ENCODE peak calls at places on chromosomes 2 and 18, in ten cellular contexts. V, U, J, R, Q, A, P, X, B and F are unnamed samples.

GRCh38 chr2:71001592-71002570 is 7.2 kb upstream of the TEX261 start:
- DNase-seq in V (no peak), U (no peak), J (peak), R (no peak), Q (no peak), A (no peak), P (no peak), X (peak), B (no peak), F (no peak)

GRCh38 chr2:56580242-56580641 is 396.5 kb downstream of the CCDC85A start:
- DNase-seq in V (peak), U (no peak), J (no peak), R (no peak), Q (no peak), A (no peak), P (no peak), X (no peak), B (no peak), F (no peak)

GRCh38 chr2:128473175-128474013 is 154.7 kb upstream of the HS6ST1 start:
- DNase-seq in V (peak), U (no peak), J (no peak), R (no peak), Q (no peak), A (peak), P (peak), X (peak), B (no peak), F (peak)

GRCh38 chr2:20104900-20105545 is 53.6 kb upstream of the LAPTM4A start:
- DNase-seq in V (no peak), U (no peak), J (no peak), R (no peak), Q (no peak), A (no peak), P (peak), X (no peak), B (no peak), F (no peak)

GRCh38 chr2:130251520-130251864 is 53.3 kb upstream of the TUBA3E start:
- DNase-seq in V (no peak), U (no peak), J (no peak), R (no peak), Q (no peak), A (no peak), P (no peak), X (no peak), B (no peak), F (no peak)

GRCh38 chr2:116489292-116489691 is 1325.2 kb upstream of the DDX18 start:
- DNase-seq in V (no peak), U (no peak), J (no peak), R (no peak), Q (no peak), A (no peak), P (no peak), X (no peak), B (no peak), F (no peak)

GRCh38 chr18:57819671-57820460 is 16.8 kb upstream of the ATP8B1 start:
- DNase-seq in V (peak), U (peak), J (no peak), R (no peak), Q (peak), A (no peak), P (no peak), X (no peak), B (peak), F (peak)

GRCh38 chr2:188293601-188294482 is 2.2 kb downstream of the GULP1 start:
- DNase-seq in V (peak), U (peak), J (no peak), R (no peak), Q (no peak), A (no peak), P (no peak), X (no peak), B (peak), F (peak)

GRCh38 chr2:129877795-129878775 is 101.4 kb upstream of the RAB6C start:
- DNase-seq in V (peak), U (no peak), J (peak), R (no peak), Q (peak), A (no peak), P (no peak), X (no peak), B (no peak), F (peak)

GRCh38 chr2:112812318-112813042 is 24.1 kb downstream of the IL1B start:
- DNase-seq in V (peak), U (no peak), J (no peak), R (no peak), Q (no peak), A (no peak), P (no peak), X (peak), B (no peak), F (peak)

GRCh38 chr18:34158881-34159690 is 65.6 kb downstream of the NOL4 start:
- DNase-seq in V (peak), U (no peak), J (peak), R (no peak), Q (no peak), A (no peak), P (no peak), X (peak), B (peak), F (peak)

GRCh38 chr2:100954044-100954420 is 48.1 kb upstream of the RPL31 start:
- DNase-seq in V (no peak), U (no peak), J (no peak), R (no peak), Q (no peak), A (no peak), P (no peak), X (no peak), B (no peak), F (no peak)

GRCh38 chr18:55592572-55592971 is 4.6 kb upstream of the TCF4 start:
- DNase-seq in V (peak), U (no peak), J (no peak), R (no peak), Q (no peak), A (no peak), P (no peak), X (no peak), B (no peak), F (peak)

GRCh38 chr2:213151437-213152064 is at the start of gene IKZF2:
- DNase-seq in V (peak), U (peak), J (peak), R (peak), Q (peak), A (peak), P (peak), X (peak), B (peak), F (peak)

GRCh38 chr2:10079192-10079930 is 850 bp downstream of the CYS1 start:
- DNase-seq in V (peak), U (peak), J (no peak), R (no peak), Q (peak), A (peak), P (peak), X (peak), B (peak), F (peak)

GRCh38 chr2:160207804-160208661 is 8.0 kb upstream of the ITGB6 start:
- DNase-seq in V (peak), U (no peak), J (no peak), R (no peak), Q (peak), A (no peak), P (no peak), X (no peak), B (peak), F (peak)